ENCODE peak calls at places on chromosomes 6 and 20, in nine cellular contexts. D, Q, F, B, S, J, C, X and T are unnamed samples.
A peak's percentile ranks its signal among the peaks of the same experiment; 100 is the strongest.

GRCh38 chr6:79864001-79864400 is 83.4 kb downstream of the ELOVL4 start:
- DNase-seq in X (no peak), C (no peak), S (no peak), F (no peak), B (no peak), D (no peak), J (no peak), Q (no peak), T (no peak)

GRCh38 chr20:40728470-40728869 is 39.4 kb upstream of the MAFB start:
- DNase-seq in S (no peak), D (no peak), F (no peak), C (no peak), Q (no peak), J (no peak), X (no peak), B (no peak), T (no peak)

GRCh38 chr6:83231146-83231545 is 38.0 kb downstream of the RWDD2A start:
- DNase-seq in J (no peak), D (no peak), X (no peak), Q (no peak), F (peak; percentile 73), S (no peak), C (no peak), B (no peak), T (no peak)

GRCh38 chr20:18686696-18687095 is 98.8 kb downstream of the DTD1 start:
- DNase-seq in X (no peak), F (no peak), D (no peak), Q (no peak), C (no peak), S (no peak), J (no peak), B (no peak), T (no peak)

GRCh38 chr6:157333537-157333936 is 10.2 kb upstream of the TMEM242 start:
- DNase-seq in J (no peak), S (no peak), D (no peak), X (no peak), F (no peak), Q (no peak), B (no peak), C (no peak), T (no peak)

GRCh38 chr6:35087361-35088280 is 53.5 kb downstream of the TCP11 start:
- DNase-seq in S (no peak), B (no peak), F (no peak), D (peak; percentile 81), X (no peak), C (no peak), Q (no peak), J (no peak), T (no peak)

GRCh38 chr20:36485286-36485685 is 56.0 kb upstream of the MYL9 start:
- DNase-seq in C (no peak), B (no peak), Q (no peak), F (no peak), S (no peak), J (no peak), D (no peak), X (no peak), T (no peak)

GRCh38 chr6:6915813-6916547 is 191.8 kb upstream of the RREB1 start:
- DNase-seq in B (no peak), C (no peak), X (no peak), F (peak; percentile 8), J (no peak), D (no peak), Q (no peak), S (no peak), T (no peak)

GRCh38 chr20:17083738-17084137 is 143.1 kb upstream of the PCSK2 start:
- DNase-seq in S (no peak), F (no peak), X (no peak), B (no peak), Q (no peak), D (no peak), J (no peak), C (peak; percentile 65), T (no peak)

GRCh38 chr6:120584111-120584760 is 750.0 kb downstream of the TBC1D32 start:
- DNase-seq in S (no peak), F (no peak), C (peak; percentile 17), Q (no peak), X (no peak), D (no peak), J (no peak), B (no peak), T (no peak)

GRCh38 chr6:28981391-28981832 is 23.7 kb downstream of the ZNF311 start:
- DNase-seq in F (peak; percentile 48), C (peak; percentile 77), B (peak; percentile 65), S (peak; percentile 82), D (no peak), J (no peak), X (peak; percentile 71), Q (peak; percentile 70), T (peak; percentile 84)
- TF ChIP-seq CTCF in F (no peak), C (peak; percentile 5), B (peak; percentile 34), S (no peak), D (no peak), J (no peak), X (peak; percentile 9), Q (no peak), T (no peak)

GRCh38 chr6:4853782-4854511 is 77.7 kb downstream of the CDYL start:
- DNase-seq in X (peak; percentile 17), F (no peak), C (no peak), Q (no peak), S (no peak), D (no peak), B (no peak), J (no peak), T (peak; percentile 37)

GRCh38 chr6:4860387-4860786 is 84.2 kb downstream of the CDYL start:
- DNase-seq in F (no peak), D (no peak), S (no peak), C (no peak), J (no peak), X (no peak), B (no peak), Q (no peak), T (no peak)

GRCh38 chr6:4858194-4859028 is 82.2 kb downstream of the CDYL start:
- DNase-seq in X (no peak), J (no peak), S (no peak), B (no peak), C (no peak), D (no peak), F (no peak), Q (no peak), T (no peak)

GRCh38 chr6:4853349-4853748 is 77.1 kb downstream of the CDYL start:
- DNase-seq in Q (no peak), B (no peak), J (no peak), S (no peak), X (no peak), C (peak; percentile 33), F (no peak), D (no peak), T (no peak)

DNA sequence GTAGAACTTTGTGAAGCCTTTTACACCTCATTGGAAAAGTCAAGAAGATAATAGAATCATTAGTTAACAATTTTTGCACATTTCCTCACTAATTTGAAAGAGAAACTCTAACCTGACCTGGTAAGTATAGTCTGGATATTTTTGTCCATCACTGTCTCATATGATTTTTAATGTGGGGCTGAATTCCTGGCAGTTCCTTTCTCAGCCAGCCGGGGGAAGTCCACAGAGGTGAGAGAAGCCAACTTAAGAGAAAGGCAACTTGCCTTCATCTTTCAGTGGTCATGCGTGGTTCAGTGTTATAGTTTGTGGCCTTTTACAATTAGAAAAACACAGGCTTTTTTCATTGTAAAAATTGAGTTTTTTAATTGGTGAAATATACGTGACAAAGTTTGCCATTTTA is 80.6 kb downstream of the CDYL start:
- DNase-seq in D (no peak), X (no peak), B (no peak), Q (no peak), C (no peak), J (no peak), F (no peak), S (no peak), T (no peak)
- TF ChIP-seq CTCF in D (no peak), X (peak; percentile 19), B (no peak), Q (peak; percentile 26), C (no peak), J (peak; percentile 17), F (peak; percentile 7), S (no peak), T (no peak)

DNA sequence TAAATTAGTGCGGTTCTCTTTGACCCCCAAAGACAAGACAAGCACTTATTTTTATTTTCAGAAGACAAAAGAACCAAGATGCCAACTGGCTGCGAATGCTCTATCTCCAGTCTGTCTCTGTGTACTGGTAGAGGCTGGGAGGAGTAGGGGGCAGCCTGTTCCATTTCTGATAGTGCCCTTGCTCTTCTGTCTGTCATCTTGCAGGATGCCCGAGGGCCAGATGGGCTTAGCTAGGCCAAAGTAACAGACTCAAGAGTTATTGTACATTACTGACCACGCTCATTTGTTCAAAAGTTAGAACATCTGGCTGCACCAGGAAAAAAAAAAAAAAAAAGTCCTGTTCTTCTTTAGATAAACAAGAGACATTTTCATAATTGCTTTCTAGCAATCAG is 198.1 kb upstream of the UST start:
- DNase-seq in D (no peak), X (no peak), C (no peak), S (no peak), Q (peak; percentile 53), J (no peak), B (no peak), F (no peak), T (no peak)
- TF ChIP-seq CTCF in D (no peak), X (no peak), C (no peak), S (no peak), Q (no peak), J (no peak), B (no peak), F (no peak), T (no peak)

GRCh38 chr20:45320948-45321595 is 13.0 kb upstream of the MATN4 start:
- DNase-seq in B (no peak), F (no peak), S (no peak), Q (no peak), D (no peak), C (no peak), J (no peak), X (no peak), T (peak; percentile 58)

GRCh38 chr20:45323731-45324130 is 15.6 kb upstream of the MATN4 start:
- DNase-seq in S (no peak), Q (no peak), D (no peak), B (no peak), C (no peak), X (no peak), J (no peak), F (no peak), T (no peak)

GRCh38 chr20:45318948-45319347 is 10.8 kb upstream of the MATN4 start:
- DNase-seq in X (no peak), J (no peak), C (no peak), D (no peak), F (no peak), Q (no peak), S (no peak), B (no peak), T (no peak)

GRCh38 chr20:45325367-45325766 is 17.3 kb upstream of the MATN4 start:
- DNase-seq in F (no peak), Q (no peak), B (peak; percentile 56), C (no peak), X (no peak), S (no peak), D (no peak), J (no peak), T (no peak)

DNA sequence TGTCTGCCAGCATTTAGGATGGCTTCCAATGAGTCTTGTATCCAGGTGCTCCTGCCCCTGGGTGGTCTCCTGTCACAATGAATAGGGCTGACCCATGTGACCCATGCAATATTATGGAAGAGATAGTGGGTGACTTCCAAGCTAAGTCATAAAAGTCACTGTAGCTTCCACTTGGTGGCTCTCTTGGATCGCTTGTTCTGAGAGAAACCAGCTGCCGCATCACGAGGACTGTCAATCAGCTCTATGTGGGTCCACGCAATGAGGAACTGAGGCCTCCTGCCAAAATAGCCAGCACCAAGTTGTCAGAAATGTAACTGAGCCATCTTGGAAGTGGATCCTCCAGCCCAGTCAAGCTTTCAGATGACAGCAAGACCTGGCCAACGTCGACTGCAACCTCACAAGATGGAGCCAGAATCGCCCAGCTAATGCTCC is 14.9 kb upstream of the MATN4 start:
- DNase-seq in J (peak; percentile 63), Q (peak; percentile 50), X (peak; percentile 55), F (no peak), C (no peak), B (no peak), D (no peak), S (peak; percentile 81), T (peak; percentile 43)
- TF ChIP-seq CTCF in J (peak; percentile 15), Q (peak; percentile 59), X (peak; percentile 49), F (no peak), C (peak; percentile 29), B (no peak), D (no peak), S (no peak), T (no peak)